ENCODE peak calls at places on chromosomes 16 and 17, in five cellular contexts. One of them, this sample, is unnamed. For H3K4me1, the result is how much of the 10 kb centered on the place peaks cover.

GRCh38 chr16:3945751-3946603 is 65.5 kb upstream of the CREBBP start:
- DNase-seq in ascending aorta: peak
- DNase-seq in fibroblast of lung: peak
- DNase-seq in body of pancreas: peak
- DNase-seq in left ventricle myocardium inferior: no peak
- DNase-seq in this sample: peak

GRCh38 chr16:24995469-24995868 is 19.7 kb downstream of the ARHGAP17 start:
- DNase-seq in fibroblast of lung: no peak
- DNase-seq in ascending aorta: no peak
- DNase-seq in left ventricle myocardium inferior: no peak
- DNase-seq in body of pancreas: no peak
- DNase-seq in this sample: no peak

GRCh38 chr17:47719411-47720152 is 13.5 kb upstream of the TBX21 start:
- DNase-seq in ascending aorta: no peak
- DNase-seq in fibroblast of lung: peak
- DNase-seq in body of pancreas: no peak
- DNase-seq in left ventricle myocardium inferior: no peak
- DNase-seq in this sample: peak

GRCh38 chr17:48804936-48805411 is 12.1 kb downstream of the TTLL6 start:
- DNase-seq in fibroblast of lung: peak
- DNase-seq in body of pancreas: peak
- DNase-seq in ascending aorta: peak
- DNase-seq in left ventricle myocardium inferior: peak
- DNase-seq in this sample: peak

GRCh38 chr17:73334771-73335513 is 23.1 kb upstream of the CDC42EP4 start:
- DNase-seq in ascending aorta: no peak
- DNase-seq in left ventricle myocardium inferior: no peak
- DNase-seq in fibroblast of lung: no peak
- DNase-seq in body of pancreas: no peak
- DNase-seq in this sample: no peak

GRCh38 chr17:19756551-19756950 is 8.5 kb upstream of the ALDH3A1 start:
- DNase-seq in ascending aorta: no peak
- DNase-seq in body of pancreas: no peak
- DNase-seq in left ventricle myocardium inferior: no peak
- DNase-seq in fibroblast of lung: no peak
- DNase-seq in this sample: no peak

GRCh38 chr17:59623151-59623550 is 3.5 kb downstream of the CLTC start:
- DNase-seq in fibroblast of lung: no peak
- DNase-seq in left ventricle myocardium inferior: no peak
- DNase-seq in body of pancreas: no peak
- DNase-seq in ascending aorta: no peak
- DNase-seq in this sample: no peak

GRCh38 chr17:36072431-36073121 is 8.5 kb downstream of the CCL18 start:
- DNase-seq in fibroblast of lung: peak
- DNase-seq in body of pancreas: peak
- DNase-seq in ascending aorta: no peak
- DNase-seq in left ventricle myocardium inferior: no peak
- DNase-seq in this sample: peak

GRCh38 chr16:88010343-88010970 is 59.2 kb downstream of the BANP start:
- DNase-seq in left ventricle myocardium inferior: no peak
- DNase-seq in body of pancreas: no peak
- DNase-seq in fibroblast of lung: no peak
- DNase-seq in ascending aorta: no peak
- DNase-seq in this sample: peak

GRCh38 chr16:67482260-67482924 is 955 bp downstream of the AGRP start:
- DNase-seq in left ventricle myocardium inferior: no peak
- DNase-seq in body of pancreas: no peak
- DNase-seq in ascending aorta: no peak
- DNase-seq in fibroblast of lung: no peak
- DNase-seq in this sample: no peak

GRCh38 chr16:12062343-12063003 is 85.9 kb downstream of the SNX29 start:
- DNase-seq in fibroblast of lung: peak
- DNase-seq in ascending aorta: peak
- DNase-seq in body of pancreas: peak
- DNase-seq in left ventricle myocardium inferior: peak
- DNase-seq in this sample: no peak

GRCh38 chr16:67445126-67445426 is 14.2 kb downstream of the HSD11B2 start:
- DNase-seq in left ventricle myocardium inferior: no peak
- DNase-seq in fibroblast of lung: no peak
- DNase-seq in body of pancreas: no peak
- DNase-seq in ascending aorta: no peak
- DNase-seq in this sample: no peak

GRCh38 chr17:65401581-65401980 is 159.9 kb downstream of the AXIN2 start:
- DNase-seq in fibroblast of lung: no peak
- DNase-seq in ascending aorta: no peak
- DNase-seq in body of pancreas: no peak
- DNase-seq in left ventricle myocardium inferior: no peak
- DNase-seq in this sample: no peak

GRCh38 chr17:63142836-63143235 is 176.8 kb downstream of the TANC2 start:
- DNase-seq in body of pancreas: no peak
- DNase-seq in fibroblast of lung: no peak
- DNase-seq in left ventricle myocardium inferior: no peak
- DNase-seq in ascending aorta: no peak
- DNase-seq in this sample: no peak

GRCh38 chr16:23288726-23289512 is 13.2 kb upstream of the SCNN1B start:
- DNase-seq in body of pancreas: no peak
- DNase-seq in left ventricle myocardium inferior: no peak
- DNase-seq in ascending aorta: no peak
- DNase-seq in fibroblast of lung: no peak
- DNase-seq in this sample: no peak

GRCh38 chr16:86354641-86355040 is 155.7 kb upstream of the FOXF1 start:
- DNase-seq in body of pancreas: no peak
- DNase-seq in ascending aorta: no peak
- DNase-seq in left ventricle myocardium inferior: no peak
- DNase-seq in fibroblast of lung: peak
- DNase-seq in this sample: peak

GRCh38 chr17:5203908-5204294 is 12.2 kb upstream of the ZNF594 start:
- DNase-seq in body of pancreas: no peak
- DNase-seq in ascending aorta: no peak
- DNase-seq in fibroblast of lung: peak
- DNase-seq in left ventricle myocardium inferior: no peak
- DNase-seq in this sample: no peak

DNA sequence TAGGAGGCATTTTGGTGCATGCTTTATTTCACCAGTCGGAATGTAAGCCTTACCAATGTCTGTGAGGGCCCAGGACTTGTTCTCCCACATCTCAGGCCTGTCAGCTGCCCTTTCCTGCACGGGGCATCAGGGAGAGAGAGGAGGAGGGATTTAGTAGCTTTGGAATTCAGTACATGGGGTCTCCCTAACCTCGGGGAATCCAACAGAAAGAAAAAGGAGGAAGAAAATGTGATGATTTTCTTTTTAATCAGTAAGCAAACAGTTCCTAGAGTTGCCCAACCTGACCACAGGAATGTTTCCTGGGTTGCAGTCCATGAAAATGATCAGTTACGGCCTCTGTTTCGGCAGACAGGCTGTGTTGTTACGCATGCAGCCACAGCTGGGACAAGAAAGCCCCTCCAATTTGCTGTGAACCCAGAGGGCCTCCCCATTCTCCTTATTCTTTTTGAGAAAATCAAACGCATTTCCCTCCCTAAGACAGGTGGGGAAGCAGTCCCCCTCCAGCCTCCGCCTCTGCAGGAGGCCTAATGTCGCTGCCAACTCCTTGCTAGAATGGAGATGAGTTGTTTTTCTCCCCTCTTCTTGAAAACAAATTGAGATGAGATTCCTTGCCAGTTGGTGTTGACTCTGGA is 53.1 kb upstream of the TANGO6 start:
- DNase-seq in ascending aorta: no peak
- DNase-seq in left ventricle myocardium inferior: no peak
- DNase-seq in fibroblast of lung: peak
- DNase-seq in body of pancreas: peak
- DNase-seq in this sample: peak
- H3K4me3 ChIP-seq in ascending aorta: no peak
- H3K4me3 ChIP-seq in left ventricle myocardium inferior: no peak
- H3K4me3 ChIP-seq in fibroblast of lung: no peak
- H3K4me3 ChIP-seq in body of pancreas: no peak
- H3K4me3 ChIP-seq in this sample: peak

GRCh38 chr17:7557147-7557764 is 1.3 kb upstream of the TNFSF13 start:
- DNase-seq in left ventricle myocardium inferior: no peak
- DNase-seq in fibroblast of lung: no peak
- DNase-seq in body of pancreas: no peak
- DNase-seq in ascending aorta: no peak
- DNase-seq in this sample: no peak
- H3K4me1 ChIP-seq in left ventricle myocardium inferior: half or more
- H3K4me1 ChIP-seq in fibroblast of lung: under half
- H3K4me1 ChIP-seq in body of pancreas: under half
- H3K4me1 ChIP-seq in ascending aorta: under half
- H3K4me1 ChIP-seq in this sample: under half

DNA sequence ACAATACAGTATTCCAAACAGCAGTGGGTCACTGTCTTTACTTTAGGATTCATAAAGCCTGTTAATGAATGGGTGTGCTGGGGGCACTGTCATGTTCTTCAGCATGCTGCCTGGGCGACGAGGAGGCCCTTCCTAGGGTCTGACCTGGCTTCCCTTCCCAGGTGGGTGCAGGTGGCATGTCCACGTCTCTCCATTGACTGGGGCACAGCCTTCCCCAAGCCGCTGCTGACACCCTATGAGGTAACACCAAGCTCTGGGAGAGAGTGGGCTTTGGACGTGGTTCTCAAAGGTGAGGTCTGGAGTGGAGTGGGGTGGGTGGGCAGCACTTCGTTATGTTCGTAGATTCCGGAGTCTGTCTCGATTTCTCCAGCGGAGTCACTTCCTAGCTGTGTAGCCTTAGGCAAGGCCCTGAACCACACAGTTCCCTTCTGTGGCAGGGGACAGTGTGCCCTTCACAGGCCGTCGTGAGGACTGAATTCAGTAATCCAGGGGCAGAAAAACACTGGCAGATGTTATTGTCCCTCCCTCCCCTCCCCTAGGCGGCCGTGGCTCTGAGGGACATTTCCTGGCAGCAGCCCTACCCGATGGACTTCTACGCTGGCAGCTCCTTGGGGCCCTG is 771 bp upstream of the OVCA2 start:
- DNase-seq in fibroblast of lung: no peak
- DNase-seq in left ventricle myocardium inferior: no peak
- DNase-seq in ascending aorta: no peak
- DNase-seq in body of pancreas: peak
- DNase-seq in this sample: no peak
- H3K27ac ChIP-seq in fibroblast of lung: peak
- H3K27ac ChIP-seq in left ventricle myocardium inferior: peak
- H3K27ac ChIP-seq in ascending aorta: peak
- H3K27ac ChIP-seq in body of pancreas: peak
- H3K27ac ChIP-seq in this sample: no peak

GRCh38 chr17:61815863-61816523 is 47.3 kb downstream of the BRIP1 start:
- DNase-seq in left ventricle myocardium inferior: no peak
- DNase-seq in ascending aorta: no peak
- DNase-seq in fibroblast of lung: no peak
- DNase-seq in body of pancreas: no peak
- DNase-seq in this sample: no peak

GRCh38 chr17:61818225-61818624 is 45.1 kb downstream of the BRIP1 start:
- DNase-seq in left ventricle myocardium inferior: no peak
- DNase-seq in fibroblast of lung: no peak
- DNase-seq in body of pancreas: no peak
- DNase-seq in ascending aorta: no peak
- DNase-seq in this sample: no peak

GRCh38 chr17:61814485-61814884 is 48.8 kb downstream of the BRIP1 start:
- DNase-seq in body of pancreas: no peak
- DNase-seq in left ventricle myocardium inferior: no peak
- DNase-seq in fibroblast of lung: no peak
- DNase-seq in ascending aorta: no peak
- DNase-seq in this sample: no peak

GRCh38 chr17:61817452-61817851 is 45.9 kb downstream of the BRIP1 start:
- DNase-seq in body of pancreas: no peak
- DNase-seq in ascending aorta: no peak
- DNase-seq in left ventricle myocardium inferior: no peak
- DNase-seq in fibroblast of lung: no peak
- DNase-seq in this sample: no peak

DNA sequence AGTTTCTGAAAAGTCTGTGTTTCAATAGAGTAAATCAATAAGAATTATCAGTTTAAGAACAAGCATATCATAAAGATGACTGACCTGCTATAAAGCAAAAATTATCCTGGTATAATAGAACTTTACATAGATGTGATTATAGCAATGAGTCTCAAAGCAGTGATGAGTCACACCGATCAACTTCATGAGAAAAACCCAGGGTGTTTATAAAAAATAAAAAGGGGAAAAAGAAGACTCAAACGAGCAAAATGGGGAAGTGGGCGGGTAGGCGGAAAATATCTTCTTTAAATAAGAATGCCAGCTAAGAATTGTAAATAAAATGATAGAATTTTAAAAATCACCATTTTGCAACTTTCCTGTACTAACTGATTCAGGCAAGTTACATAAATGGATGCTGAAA is 46.8 kb downstream of the BRIP1 start:
- DNase-seq in body of pancreas: no peak
- DNase-seq in left ventricle myocardium inferior: no peak
- DNase-seq in ascending aorta: no peak
- DNase-seq in fibroblast of lung: peak
- DNase-seq in this sample: no peak
- H3K4me3 ChIP-seq in body of pancreas: no peak
- H3K4me3 ChIP-seq in left ventricle myocardium inferior: no peak
- H3K4me3 ChIP-seq in ascending aorta: no peak
- H3K4me3 ChIP-seq in fibroblast of lung: no peak
- H3K4me3 ChIP-seq in this sample: no peak

DNA sequence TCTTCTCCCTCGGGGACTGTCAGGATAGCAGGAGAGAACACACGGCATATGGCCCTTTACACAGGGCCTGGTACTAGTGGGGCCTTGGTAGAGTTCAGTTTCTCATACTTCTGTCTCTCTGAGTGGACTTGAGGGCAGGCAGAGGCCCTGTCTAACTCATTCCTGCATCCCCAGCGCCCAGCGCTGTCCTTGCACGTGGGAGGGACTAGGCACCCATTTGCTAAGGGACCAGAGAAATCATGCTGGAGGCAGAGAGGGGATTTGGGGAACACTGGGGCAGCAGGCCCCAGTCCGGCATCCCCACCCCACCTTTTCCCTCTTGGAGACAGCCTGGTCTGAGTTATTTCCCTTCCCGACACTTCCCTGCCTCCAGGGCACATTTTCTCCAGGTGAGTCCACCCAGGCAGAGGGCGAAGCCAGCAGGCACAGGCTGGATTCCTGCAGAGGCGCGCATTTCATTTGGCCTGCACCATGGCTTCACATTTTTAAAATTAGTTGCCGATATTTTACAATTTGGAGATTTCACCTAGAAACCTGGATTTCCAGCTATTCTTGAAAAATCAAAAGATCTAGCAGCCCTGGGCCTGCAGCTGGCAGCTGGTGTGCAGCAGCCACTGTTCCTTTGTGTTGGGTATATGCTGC is 9.7 kb upstream of the NKD1 start:
- DNase-seq in fibroblast of lung: no peak
- DNase-seq in left ventricle myocardium inferior: no peak
- DNase-seq in body of pancreas: no peak
- DNase-seq in ascending aorta: peak
- DNase-seq in this sample: no peak
- H3K4me1 ChIP-seq in fibroblast of lung: under half
- H3K4me1 ChIP-seq in left ventricle myocardium inferior: under half
- H3K4me1 ChIP-seq in body of pancreas: under half
- H3K4me1 ChIP-seq in ascending aorta: under half
- H3K4me1 ChIP-seq in this sample: under half

This sample was measured in SJCRH30.